ENCODE peak calls at places on chromosome 17, in four cellular contexts. F, V, S and I are unnamed samples.

GRCh38 chr17:40068917-40069750 is 6.4 kb downstream of the THRA start:
- DNase-seq in F (peak), V (peak), S (peak), I (peak)

GRCh38 chr17:18237461-18237860 is 12.0 kb downstream of the LLGL1 start:
- DNase-seq in F (no peak), V (no peak), S (no peak), I (no peak)

GRCh38 chr17:66655861-66656260 is 179.1 kb upstream of the CACNG5 start:
- DNase-seq in F (no peak), V (peak), S (no peak), I (peak)

GRCh38 chr17:53032861-53033271 is 789.9 kb upstream of the KIF2B start:
- DNase-seq in F (peak), V (peak), S (no peak), I (peak)

GRCh38 chr17:39352986-39353385 is 48.4 kb downstream of the FBXL20 start:
- DNase-seq in F (no peak), V (no peak), S (no peak), I (no peak)

GRCh38 chr17:45155483-45155882 is 6.2 kb upstream of the HEXIM2 start:
- DNase-seq in F (no peak), V (no peak), S (no peak), I (no peak)

GRCh38 chr17:78494961-78495330 is 82.2 kb downstream of the DNAH17 start:
- DNase-seq in F (no peak), V (no peak), S (no peak), I (no peak)

GRCh38 chr17:38357488-38358123 is 6.0 kb downstream of the SOCS7 start:
- DNase-seq in F (no peak), V (peak), S (no peak), I (no peak)

GRCh38 chr17:73800893-73801292 is 156.6 kb upstream of the SDK2 start:
- DNase-seq in F (no peak), V (no peak), S (no peak), I (no peak)

GRCh38 chr17:62791235-62792121 is 16.6 kb downstream of the MARCHF10 start:
- DNase-seq in F (peak), V (peak), S (no peak), I (peak)

GRCh38 chr17:973053-973452 is 6.5 kb downstream of the NXN start:
- DNase-seq in F (no peak), V (no peak), S (no peak), I (no peak)

GRCh38 chr17:44323359-44324091 is 1.1 kb downstream of the SLC25A39 start:
- DNase-seq in F (peak), V (no peak), S (no peak), I (no peak)

GRCh38 chr17:65370669-65371126 is 190.8 kb downstream of the AXIN2 start:
- DNase-seq in F (no peak), V (no peak), S (no peak), I (peak)

GRCh38 chr17:51588063-51588462 is 327.7 kb downstream of the UTP18 start:
- DNase-seq in F (no peak), V (no peak), S (no peak), I (no peak)
- H3K4me3 ChIP-seq in F (no peak), V (no peak), S (no peak), I (no peak)

DNA sequence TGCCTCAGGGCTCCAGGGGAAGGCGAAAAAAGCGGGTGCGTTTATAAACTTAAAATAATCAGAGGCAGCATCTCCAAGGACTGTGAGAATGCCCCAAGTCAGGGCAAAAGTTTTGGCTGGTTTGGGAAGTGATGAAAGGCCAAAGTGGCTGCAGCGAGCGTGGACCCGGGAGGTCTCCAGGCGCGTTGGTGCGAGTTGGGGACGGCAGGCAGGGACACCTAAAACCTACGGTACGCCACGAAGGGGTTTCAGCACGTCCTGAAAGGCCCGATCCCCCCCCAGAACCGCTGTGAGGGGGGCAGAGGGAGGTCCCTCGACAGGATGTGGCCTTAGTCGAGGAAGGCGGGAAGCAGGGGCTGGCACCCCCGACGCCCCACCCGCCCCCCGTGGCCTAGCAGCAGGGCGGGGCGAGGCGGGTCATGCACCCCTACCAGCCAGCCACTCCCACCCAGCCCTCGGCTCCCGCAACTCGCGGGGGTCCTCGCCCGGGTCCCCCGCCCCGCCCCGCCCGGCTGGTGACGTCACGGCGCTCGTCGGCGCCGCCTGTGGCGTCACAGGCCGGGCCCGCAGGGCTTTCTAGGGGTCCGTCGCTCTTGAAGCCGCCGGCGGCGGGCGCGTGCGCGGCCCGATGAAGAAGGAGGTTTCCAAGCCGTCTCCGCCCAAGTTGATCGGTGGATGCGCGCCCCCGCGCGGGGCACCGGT is at the start of gene MYCBPAP:
- DNase-seq in F (no peak), V (peak), S (peak), I (peak)
- TF ChIP-seq CTCF in F (no peak), V (no peak), S (peak), I (no peak)

GRCh38 chr17:77287432-77288068 is 146.8 kb downstream of the SEC14L1 start:
- DNase-seq in F (no peak), V (peak), S (no peak), I (peak)
- H3K4me3 ChIP-seq in F (no peak), V (no peak), S (no peak), I (no peak)

GRCh38 chr17:35981908-35982330 is 622 bp upstream of the CCL16 start:
- DNase-seq in F (peak), V (no peak), S (no peak), I (no peak)
- TF ChIP-seq CTCF in F (peak), V (no peak), S (no peak), I (no peak)